ENCODE peak calls at places on chromosomes 1 and 21, in six cellular contexts. D is GM12865, X is cardiac fibroblast, P is HS-5, Q is KG1, Y is left colon. B is an unnamed sample.

GRCh38 chr1:88646852-88647645 is 37.0 kb upstream of the PKN2 start:
- DNase-seq in D (peak), X (peak), P (no peak), Q (no peak), Y (no peak), B (no peak)

GRCh38 chr1:69220672-69221071 is 347.1 kb upstream of the LRRC7 start:
- DNase-seq in D (no peak), X (no peak), P (no peak), Q (no peak), Y (no peak), B (no peak)

GRCh38 chr1:173134029-173134428 is 73.1 kb downstream of the TNFSF4 start:
- DNase-seq in D (no peak), X (peak), P (no peak), Q (no peak), Y (no peak), B (no peak)

GRCh38 chr1:65979145-65979544 is 186.4 kb downstream of the PDE4B start:
- DNase-seq in D (no peak), X (peak), P (no peak), Q (no peak), Y (no peak), B (no peak)

GRCh38 chr1:153540394-153541361 is at the start of gene S100A5:
- DNase-seq in D (peak), X (peak), P (no peak), Q (no peak), Y (no peak), B (no peak)

GRCh38 chr21:41024341-41025056 is 143.5 kb upstream of the BACE2 start:
- DNase-seq in D (no peak), X (no peak), P (no peak), Q (no peak), Y (no peak), B (no peak)

GRCh38 chr1:193697105-193697762 is 510.8 kb upstream of the B3GALT2 start:
- DNase-seq in D (no peak), X (no peak), P (no peak), Q (no peak), Y (no peak), B (no peak)

GRCh38 chr1:47687618-47687940 is 249.7 kb downstream of the FOXD2 start:
- DNase-seq in D (no peak), X (no peak), P (no peak), Q (no peak), Y (no peak), B (no peak)

GRCh38 chr1:63799324-63799723 is 25.5 kb downstream of the ROR1 start:
- DNase-seq in D (no peak), X (no peak), P (no peak), Q (no peak), Y (no peak), B (no peak)

GRCh38 chr21:45202889-45203288 is 84.8 kb downstream of the POFUT2 start:
- DNase-seq in D (no peak), X (no peak), P (no peak), Q (no peak), Y (no peak), B (no peak)

GRCh38 chr1:117821782-117822447 is 107.5 kb downstream of the GDAP2 start:
- DNase-seq in D (no peak), X (peak), P (peak), Q (no peak), Y (no peak), B (no peak)

GRCh38 chr1:210250998-210251679 is 18.5 kb downstream of the SERTAD4 start:
- DNase-seq in D (peak), X (peak), P (no peak), Q (no peak), Y (peak), B (peak)

GRCh38 chr21:44742418-44743153 is 31.2 kb upstream of the TSPEAR start:
- DNase-seq in D (no peak), X (peak), P (no peak), Q (no peak), Y (no peak), B (no peak)

GRCh38 chr21:24895885-24896734 is 711.2 kb downstream of the MRPL39 start:
- DNase-seq in D (peak), X (peak), P (peak), Q (no peak), Y (peak), B (no peak)

GRCh38 chr21:42319851-42320602 is 4.8 kb upstream of the TFF3 start:
- DNase-seq in D (no peak), X (no peak), P (no peak), Q (no peak), Y (peak), B (no peak)

GRCh38 chr1:10724052-10724494 is 72.4 kb downstream of the CASZ1 start:
- DNase-seq in D (no peak), X (peak), P (peak), Q (no peak), Y (peak), B (no peak)

GRCh38 chr1:12088607-12089006 is 25.5 kb downstream of the TNFRSF8 start:
- DNase-seq in D (peak), X (no peak), P (no peak), Q (no peak), Y (peak), B (no peak)